ENCODE peak calls at places on chromosomes 7 and 10, in six cellular contexts. W is GM23248, H is transverse colon, I is OCI-LY7, D is brain microvascular endothelial cell, K is breast epithelium. Z is an unnamed sample.

GRCh38 chr7:25666671-25667060 is 438.4 kb upstream of the NPVF start:
- DNase-seq in H (no peak), W (no peak), I (no peak), K (no peak), D (no peak), Z (no peak)

GRCh38 chr7:129188892-129189660 is 643 bp downstream of the SMO start:
- DNase-seq in W (peak; percentile 68), I (no peak), H (no peak), D (no peak), K (no peak), Z (no peak)

GRCh38 chr10:59064759-59065498 is 111.5 kb upstream of the PHYHIPL start:
- DNase-seq in D (no peak), I (no peak), H (no peak), K (no peak), W (no peak), Z (no peak)

GRCh38 chr7:50333266-50333665 is 28.8 kb downstream of the IKZF1 start:
- DNase-seq in W (no peak), H (no peak), I (peak; percentile 45), D (no peak), K (no peak), Z (no peak)

GRCh38 chr10:30170146-30170545 is 110.8 kb upstream of the JCAD start:
- DNase-seq in H (no peak), W (no peak), I (no peak), D (no peak), K (no peak), Z (no peak)

GRCh38 chr7:158044156-158044823 is 543.3 kb downstream of the PTPRN2 start:
- DNase-seq in K (peak; percentile 38), W (no peak), H (no peak), D (no peak), I (no peak), Z (no peak)

GRCh38 chr7:134512271-134512670 is 15.1 kb upstream of the AKR1B10 start:
- DNase-seq in D (no peak), H (no peak), W (no peak), K (no peak), I (no peak), Z (no peak)

GRCh38 chr7:40015790-40016296 is 65.8 kb downstream of the CDK13 start:
- DNase-seq in H (peak; percentile 31), D (peak; percentile 11), I (peak; percentile 7), K (no peak), W (peak; percentile 48), Z (peak; percentile 43)

GRCh38 chr10:3852147-3852904 is 67.3 kb upstream of the KLF6 start:
- DNase-seq in H (peak; percentile 88), D (peak; percentile 96), W (peak; percentile 99), K (peak; percentile 82), I (no peak), Z (peak; percentile 68)

GRCh38 chr10:43259248-43259980 is 7.5 kb downstream of the RASGEF1A start:
- DNase-seq in K (no peak), D (no peak), W (no peak), H (no peak), I (no peak), Z (no peak)

GRCh38 chr7:17040701-17041100 is 158.9 kb upstream of the AGR3 start:
- DNase-seq in D (no peak), I (no peak), W (no peak), H (no peak), K (no peak), Z (no peak)

GRCh38 chr10:124035928-124036558 is 57.4 kb downstream of the CHST15 start:
- DNase-seq in W (no peak), D (no peak), H (peak; percentile 78), I (peak; percentile 96), K (peak; percentile 61), Z (peak; percentile 93)

GRCh38 chr7:22834028-22834427 is 11.4 kb upstream of the TOMM7 start:
- DNase-seq in D (no peak), H (no peak), I (no peak), W (peak; percentile 17), K (no peak), Z (no peak)

GRCh38 chr7:97001656-97002554 is 3.4 kb upstream of the DLX6 start:
- DNase-seq in H (no peak), I (no peak), D (no peak), W (no peak), K (no peak), Z (no peak)

DNA sequence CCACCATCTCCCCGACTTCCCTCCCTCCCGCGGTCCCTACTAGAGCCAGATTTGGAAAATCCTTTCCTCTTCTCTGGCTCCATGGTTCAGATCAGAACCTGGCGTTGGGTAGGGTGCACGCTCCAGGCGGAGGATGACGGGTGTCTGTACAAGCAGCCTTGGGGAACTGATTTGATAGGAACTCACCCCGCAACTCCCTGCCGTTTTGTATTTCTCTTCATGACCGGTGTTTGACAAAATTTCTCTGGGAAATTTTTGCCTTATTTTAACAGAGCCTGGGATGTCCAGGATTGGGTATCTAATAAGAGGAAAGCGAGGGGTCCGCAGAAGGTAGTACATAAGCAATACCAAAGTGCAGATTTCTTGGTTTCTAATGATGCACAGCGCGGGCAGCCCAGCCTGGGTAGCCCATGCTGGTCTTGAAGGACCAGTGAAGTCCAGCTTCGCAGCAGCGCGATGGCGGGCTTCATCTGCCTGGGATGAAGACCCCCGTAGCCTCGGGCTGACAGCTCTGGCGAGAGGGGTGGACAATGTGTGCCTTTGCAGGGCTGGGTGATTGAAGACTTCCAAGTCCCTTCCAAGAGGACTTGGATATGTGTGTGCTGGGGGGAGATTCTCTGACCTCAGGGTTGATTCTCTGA is 2.1 kb downstream of the SORCS3 start:
- DNase-seq in I (no peak), H (no peak), K (no peak), W (no peak), D (no peak), Z (no peak)
- H3K4me3 ChIP-seq in I (no peak overlapping the region), H (no peak overlapping the region), K (no peak overlapping the region), W (no peak overlapping the region), D (no peak overlapping the region), Z (no peak overlapping the region)

GRCh38 chr7:123537026-123537642 is 2.7 kb upstream of the IQUB start:
- DNase-seq in W (peak; percentile 49), D (peak; percentile 6), I (peak; percentile 51), K (no peak), H (no peak), Z (no peak)

GRCh38 chr7:123534383-123535260 is at the start of gene IQUB:
- DNase-seq in I (peak; percentile 95), K (peak; percentile 99), W (peak; percentile 99), D (peak; percentile 95), H (peak; percentile 99), Z (peak; percentile 80)

GRCh38 chr7:123533553-123533917 is 860 bp downstream of the IQUB start:
- DNase-seq in I (no peak), H (no peak), K (no peak), W (no peak), D (no peak), Z (no peak)

GRCh38 chr7:123533929-123534382 is 439 bp downstream of the IQUB start:
- DNase-seq in D (no peak), I (peak; percentile 4), H (no peak), K (no peak), W (no peak), Z (no peak)

GRCh38 chr7:123535517-123535916 is 1.1 kb upstream of the IQUB start:
- DNase-seq in D (no peak), I (no peak), H (no peak), W (no peak), K (no peak), Z (no peak)
- H3K4me3 ChIP-seq in D (no peak overlapping the region), I (peak overlapping the region; percentile 70), H (peak overlapping the region; percentile 58), W (peak overlapping the region; percentile 63), K (peak overlapping the region; percentile 65), Z (peak overlapping the region; percentile 59)

DNA sequence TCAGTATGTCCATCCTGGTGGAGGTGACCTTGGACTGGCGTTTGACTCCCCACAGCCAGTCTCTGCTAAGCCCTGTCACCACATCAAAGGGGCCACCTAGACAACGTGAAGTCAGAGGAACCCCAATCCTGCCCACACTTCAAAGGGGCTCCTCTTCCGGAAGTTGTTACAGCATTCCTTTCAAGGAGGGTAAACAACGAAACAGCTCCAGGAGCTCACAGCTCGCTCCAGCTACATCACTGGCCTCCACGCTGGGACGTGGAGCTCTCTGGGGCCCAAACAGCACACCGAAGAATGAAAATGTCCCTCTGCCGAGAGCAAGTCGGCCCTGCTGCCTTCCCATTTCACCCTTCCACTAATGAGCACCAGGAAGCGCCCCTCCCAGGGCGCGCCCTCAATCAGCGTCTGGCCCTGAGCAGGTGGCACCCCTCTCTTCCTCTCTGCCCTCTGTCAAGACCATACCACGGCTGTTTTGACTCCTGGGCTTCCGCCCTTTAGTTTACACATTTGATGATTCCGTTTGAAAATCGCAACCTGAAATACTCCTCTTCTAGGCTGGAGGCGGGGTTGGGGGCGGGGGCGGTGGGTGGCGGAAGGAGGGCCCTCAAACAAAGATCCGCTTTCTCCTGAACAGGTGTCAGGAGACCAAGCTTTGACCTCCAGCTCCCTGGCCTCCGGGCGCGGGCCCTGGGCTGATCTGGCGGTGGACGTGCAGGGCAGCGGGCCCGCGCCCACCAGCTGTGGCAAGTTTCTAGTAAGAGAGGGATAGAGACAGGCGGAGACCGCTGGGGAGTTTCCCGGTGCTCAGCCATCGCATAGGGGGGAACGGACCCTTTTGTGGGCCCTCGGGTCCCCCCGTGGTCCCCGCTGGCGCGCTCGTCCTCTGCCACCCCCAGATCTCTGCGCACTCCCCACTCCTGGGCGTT is 53.1 kb upstream of the KDM7A start:
- DNase-seq in K (no peak), D (no peak), H (peak; percentile 87), I (no peak), W (no peak), Z (no peak)
- H3K4me3 ChIP-seq in K (peak overlapping the region; percentile 58), D (peak overlapping the region; percentile 17), H (peak overlapping the region; percentile 33), I (no peak overlapping the region), W (peak overlapping the region; percentile 76), Z (peak overlapping the region; percentile 64)

GRCh38 chr7:5354460-5355279 is 69.0 kb downstream of the TNRC18 start:
- DNase-seq in I (peak; percentile 25), K (peak; percentile 93), H (peak; percentile 81), W (peak; percentile 93), D (no peak), Z (no peak)
- H3K4me3 ChIP-seq in I (no peak overlapping the region), K (no peak overlapping the region), H (no peak overlapping the region), W (peak overlapping the region; percentile 31), D (no peak overlapping the region), Z (no peak overlapping the region)

GRCh38 chr7:140060243-140060630 is 2.5 kb downstream of the PARP12 start:
- DNase-seq in W (no peak), K (no peak), I (no peak), H (no peak), D (no peak), Z (no peak)
- H3K4me3 ChIP-seq in W (no peak overlapping the region), K (no peak overlapping the region), I (no peak overlapping the region), H (no peak overlapping the region), D (no peak overlapping the region), Z (no peak overlapping the region)

GRCh38 chr7:78489423-78489822 is 690.9 kb downstream of the PHTF2 start:
- DNase-seq in H (no peak), W (peak; percentile 16), I (no peak), D (no peak), K (no peak), Z (no peak)

GRCh38 chr7:78492146-78492545 is 693.6 kb downstream of the PHTF2 start:
- DNase-seq in I (no peak), K (no peak), W (no peak), H (no peak), D (no peak), Z (no peak)

GRCh38 chr7:78490526-78490925 is 692.0 kb downstream of the PHTF2 start:
- DNase-seq in H (no peak), W (no peak), K (no peak), D (no peak), I (no peak), Z (no peak)

GRCh38 chr7:78487464-78487863 is 688.9 kb downstream of the PHTF2 start:
- DNase-seq in H (no peak), K (no peak), D (no peak), W (no peak), I (no peak), Z (no peak)

GRCh38 chr7:78489851-78490250 is 691.3 kb downstream of the PHTF2 start:
- DNase-seq in D (no peak), K (no peak), W (peak; percentile 42), H (no peak), I (no peak), Z (no peak)
- H3K4me3 ChIP-seq in D (no peak overlapping the region), K (peak overlapping the region; percentile 7), W (peak overlapping the region; percentile 61), H (no peak overlapping the region), I (no peak overlapping the region), Z (no peak overlapping the region)